ENCODE peak calls at places on chromosomes 13 and 19, in four cellular contexts. N is upper lobe of right lung, X is pancreas, V is Caco-2. B is an unnamed sample.

GRCh38 chr19:13633109-13633508 is 126.8 kb upstream of the CACNA1A start:
- DNase-seq in N (no peak), X (no peak), V (peak; percentile 1), B (peak; percentile 48)

GRCh38 chr13:32203736-32204135 is 111.4 kb downstream of the ZAR1L start:
- DNase-seq in V (no peak), N (no peak), X (no peak), B (no peak)

GRCh38 chr13:110491869-110492268 is 69.7 kb downstream of the RAB20 start:
- DNase-seq in X (no peak), V (no peak), N (no peak), B (no peak)

GRCh38 chr19:58568731-58569130 is 4.4 kb downstream of the MZF1 start:
- DNase-seq in V (no peak), N (peak; percentile 37), X (peak; percentile 12), B (no peak)

GRCh38 chr13:44259045-44260042 is 114.3 kb upstream of the SERP2 start:
- DNase-seq in N (peak; percentile 74), V (no peak), X (peak; percentile 37), B (peak; percentile 45)

GRCh38 chr13:52734075-52734623 is 5.5 kb downstream of the CNMD start:
- DNase-seq in V (no peak), X (no peak), N (no peak), B (no peak)

GRCh38 chr13:30722361-30722760 is 13.0 kb upstream of the ALOX5AP start:
- DNase-seq in V (no peak), X (no peak), N (no peak), B (peak; percentile 62)

GRCh38 chr19:38544569-38545315 is 73.0 kb downstream of the MAP4K1 start:
- DNase-seq in X (no peak), N (no peak), V (no peak), B (peak; percentile 7)

GRCh38 chr13:104382941-104383340 is 1316.7 kb upstream of the SLC10A2 start:
- DNase-seq in V (no peak), X (no peak), N (no peak), B (peak; percentile 89)

GRCh38 chr19:13951799-13952153 is 533 bp upstream of the DCAF15 start:
- DNase-seq in X (no peak), N (no peak), V (no peak), B (no peak)

GRCh38 chr19:40286674-40287421 is 1.7 kb upstream of the AKT2 start:
- DNase-seq in V (no peak), N (no peak), X (no peak), B (no peak)

GRCh38 chr19:40284501-40285352 is at the start of gene AKT2:
- DNase-seq in V (peak; percentile 91), X (no peak), N (no peak), B (peak; percentile 49)

GRCh38 chr19:40286235-40286530 is 1.0 kb upstream of the AKT2 start:
- DNase-seq in N (no peak), X (no peak), V (no peak), B (no peak)

GRCh38 chr19:40284251-40284500 is 969 bp downstream of the AKT2 start:
- DNase-seq in V (no peak), X (no peak), N (no peak), B (no peak)

DNA sequence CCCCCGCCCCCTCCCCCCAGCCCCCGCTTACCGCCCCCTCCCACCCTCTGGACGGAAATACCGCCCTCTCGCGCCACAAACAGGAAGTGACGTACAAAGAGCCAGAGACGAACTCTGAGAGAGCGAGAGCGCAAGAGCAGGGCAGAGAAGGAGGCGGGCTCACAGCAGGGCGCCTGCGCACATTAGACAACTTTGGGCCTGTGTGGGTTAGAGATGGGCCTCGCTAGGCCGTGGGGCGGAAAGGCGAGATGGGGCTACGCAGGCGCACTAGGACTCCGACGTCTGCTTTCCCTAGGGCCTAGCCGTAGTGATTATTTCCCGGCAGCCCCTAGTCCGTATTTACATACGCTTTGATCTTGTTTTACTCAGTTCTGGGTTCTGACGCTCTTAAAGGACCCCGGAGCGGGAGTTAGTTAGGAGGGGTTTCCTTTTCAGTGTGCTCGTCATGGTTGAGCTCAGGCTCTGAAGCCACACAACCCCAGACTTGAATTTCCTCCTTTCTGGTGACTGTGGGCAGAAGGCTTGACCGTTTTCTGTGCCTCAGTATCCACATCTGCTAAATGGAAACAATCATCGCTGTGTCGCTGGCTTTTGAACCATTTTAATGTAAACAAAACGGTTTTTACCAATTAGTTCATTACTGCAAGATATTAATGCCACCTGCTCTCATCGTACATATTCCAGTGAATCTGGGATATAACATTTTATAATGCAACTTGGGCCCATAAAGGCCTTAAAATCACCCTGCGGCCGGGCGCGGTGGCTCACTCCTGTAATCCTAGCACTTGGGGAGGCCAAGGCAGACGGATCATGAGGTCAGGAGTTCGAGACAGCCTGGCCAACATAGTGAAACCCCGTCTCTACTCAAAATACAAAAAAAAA is 449 bp upstream of the AKT2 start:
- DNase-seq in X (peak; percentile 98), V (peak; percentile 99), N (peak; percentile 99), B (peak; percentile 99)
- TF ChIP-seq CTCF in X (no peak), V (peak; percentile 19), N (no peak), B (no peak)

GRCh38 chr19:51089786-51090185 is 7.1 kb upstream of the KLK14 start:
- DNase-seq in X (no peak), V (no peak), N (peak; percentile 84), B (no peak)
- H3K27me3 ChIP-seq in X (no peaks in the 10 kb centered on the region), V (no peaks in the 10 kb centered on the region), N (no peaks in the 10 kb centered on the region), B (no peaks in the 10 kb centered on the region)

DNA sequence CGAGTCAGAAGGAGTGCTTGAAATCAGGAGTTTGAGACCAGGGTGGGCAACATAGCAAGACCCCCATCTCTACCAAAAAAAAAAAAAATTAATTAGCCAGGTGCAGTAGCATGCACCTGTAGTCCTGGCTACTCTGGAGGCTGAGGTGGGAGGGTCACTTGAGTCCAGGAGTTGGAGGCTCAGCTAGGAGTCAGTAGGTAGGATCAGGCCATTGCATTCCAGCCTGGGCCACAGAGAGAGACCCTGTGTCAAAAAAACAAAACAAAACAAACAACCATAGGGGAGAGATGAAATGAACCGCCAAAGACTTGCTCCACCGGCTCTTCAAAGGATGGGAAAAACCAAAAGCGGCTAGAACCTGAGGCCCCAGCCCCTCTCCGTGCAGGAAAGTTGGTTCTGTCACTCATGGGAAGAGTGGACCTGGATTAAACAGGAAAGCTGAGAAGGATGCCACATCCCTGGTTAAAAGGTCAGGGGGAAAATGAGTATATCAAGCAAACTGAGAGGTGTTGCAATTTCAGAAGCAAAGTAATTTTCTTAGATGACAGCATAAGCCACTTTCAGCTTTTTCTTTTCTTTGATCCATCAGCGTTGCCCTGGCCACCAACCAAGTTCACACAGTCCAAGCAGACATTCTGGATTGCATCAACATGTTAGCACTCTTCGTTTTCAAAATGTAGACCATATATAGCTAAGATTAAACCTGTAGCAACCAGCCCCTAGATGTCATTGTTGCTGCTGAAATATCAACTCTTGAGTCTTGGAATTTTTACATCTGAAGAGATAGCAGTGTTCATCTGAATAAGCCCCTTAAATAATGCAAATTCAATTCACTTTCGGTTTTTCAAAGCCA is 8.9 kb upstream of the ZNF507 start:
- DNase-seq in X (no peak), N (no peak), V (peak; percentile 23), B (no peak)
- TF ChIP-seq CTCF in X (no peak), N (no peak), V (no peak), B (no peak)

GRCh38 chr19:4234142-4234861 is 5.0 kb downstream of the EBI3 start:
- DNase-seq in V (no peak), X (no peak), N (no peak), B (no peak)
- H3K27me3 ChIP-seq in V (no peaks in the 10 kb centered on the region), X (no peaks in the 10 kb centered on the region), N (peaks cover 38% of the 10 kb centered on the region), B (no peaks in the 10 kb centered on the region)

B was measured in fibroblast of lung.